ENCODE peak calls at places on chromosomes 6 and 20, in five cellular contexts. A, Y, S, G and R are unnamed samples.

GRCh38 chr20:6636209-6637159 is 131.0 kb upstream of the BMP2 start:
- DNase-seq in A (no peak), Y (peak; percentile 69), S (no peak), G (peak; percentile 72), R (peak; percentile 27)

GRCh38 chr6:151695181-151695580 is 112.3 kb upstream of the ESR1 start:
- DNase-seq in A (no peak), Y (no peak), S (no peak), G (no peak), R (no peak)

GRCh38 chr6:104623052-104623690 is 236.5 kb downstream of the HACE1 start:
- DNase-seq in A (no peak), G (peak; percentile 34), Y (no peak), S (no peak), R (no peak)

GRCh38 chr6:165713845-165714466 is 50.9 kb upstream of the PDE10A start:
- DNase-seq in Y (no peak), S (no peak), A (no peak), G (no peak), R (no peak)

GRCh38 chr20:2617099-2617714 is 35.2 kb upstream of the NOP56 start:
- DNase-seq in G (no peak), Y (no peak), A (no peak), S (no peak), R (no peak)

GRCh38 chr20:31720486-31721407 is 1.9 kb downstream of the BCL2L1 start:
- DNase-seq in G (no peak), S (no peak), Y (no peak), A (no peak), R (no peak)

GRCh38 chr6:34490390-34491090 is 24.7 kb downstream of the PACSIN1 start:
- DNase-seq in A (no peak), G (no peak), Y (no peak), S (no peak), R (no peak)

GRCh38 chr6:40933864-40934263 is 105.2 kb downstream of the UNC5CL start:
- DNase-seq in G (no peak), S (no peak), A (no peak), Y (no peak), R (no peak)

GRCh38 chr20:5146302-5146653 is 19.5 kb downstream of the CDS2 start:
- DNase-seq in Y (no peak), G (no peak), S (no peak), A (no peak), R (no peak)

GRCh38 chr6:143867236-143867635 is 3.0 kb downstream of the ZC2HC1B start:
- DNase-seq in S (no peak), A (no peak), Y (peak; percentile 7), G (no peak), R (no peak)

GRCh38 chr6:10690651-10691445 is 3.6 kb downstream of the C6orf52 start:
- DNase-seq in Y (no peak), S (no peak), A (no peak), G (peak; percentile 84), R (no peak)

GRCh38 chr6:52839124-52840055 is 1.2 kb downstream of the GSTA5 start:
- DNase-seq in Y (peak; percentile 73), S (peak; percentile 22), A (no peak), G (peak; percentile 87), R (no peak)

GRCh38 chr6:143419526-143419925 is 31.0 kb downstream of the ADAT2 start:
- DNase-seq in G (no peak), A (no peak), S (no peak), Y (no peak), R (no peak)

GRCh38 chr20:43910564-43910963 is 4.1 kb upstream of the TOX2 start:
- DNase-seq in A (no peak), G (no peak), S (no peak), Y (no peak), R (no peak)

GRCh38 chr20:24935140-24935539 is 13.9 kb upstream of the CST7 start:
- DNase-seq in G (no peak), Y (no peak), S (no peak), A (no peak), R (no peak)

GRCh38 chr6:72622094-72622540 is 253 bp downstream of the KCNQ5 start:
- DNase-seq in S (peak; percentile 55), A (no peak), Y (no peak), G (peak; percentile 56), R (no peak)

GRCh38 chr6:137332637-137333228 is 113.5 kb upstream of the IFNGR1 start:
- DNase-seq in A (no peak), Y (peak; percentile 37), G (no peak), S (no peak), R (no peak)

GRCh38 chr6:37530294-37530693 is 30.6 kb upstream of the CCDC167 start:
- DNase-seq in A (no peak), S (no peak), Y (no peak), G (no peak), R (no peak)

GRCh38 chr6:4394786-4395185 is 259.4 kb upstream of the ECI2 start:
- DNase-seq in G (no peak), Y (no peak), S (no peak), A (no peak), R (no peak)

GRCh38 chr6:108760158-108761050 is 87.8 kb upstream of the ARMC2 start:
- DNase-seq in G (no peak), Y (peak; percentile 44), S (no peak), A (no peak), R (no peak)

GRCh38 chr6:79426625-79427278 is 110.5 kb downstream of the LCA5 start:
- DNase-seq in S (no peak), Y (no peak), A (no peak), G (no peak), R (no peak)

GRCh38 chr20:49693435-49694171 is 20.1 kb downstream of the B4GALT5 start:
- DNase-seq in S (no peak), G (no peak), Y (no peak), A (no peak), R (no peak)

GRCh38 chr6:161031721-161032495 is 40.3 kb downstream of the MAP3K4 start:
- DNase-seq in Y (peak; percentile 85), S (no peak), G (no peak), A (no peak), R (no peak)

GRCh38 chr6:143675946-143676345 is 1.8 kb upstream of the PHACTR2 start:
- DNase-seq in G (no peak), A (no peak), Y (peak; percentile 53), S (no peak), R (no peak)

GRCh38 chr6:22551280-22551679 is 18.1 kb upstream of the HDGFL1 start:
- DNase-seq in A (no peak), G (no peak), Y (peak; percentile 9), S (no peak), R (no peak)

GRCh38 chr6:101417899-101418298 is 24.4 kb downstream of the GRIK2 start:
- DNase-seq in S (no peak), G (no peak), A (no peak), Y (no peak), R (no peak)

GRCh38 chr20:20491110-20491783 is 123.3 kb downstream of the INSM1 start:
- DNase-seq in Y (peak; percentile 61), G (no peak), S (no peak), A (no peak), R (no peak)